ENCODE peak calls at places on chromosomes 1 and 21, in nine cellular contexts. One of them, this sample, is unnamed.

GRCh38 chr21:38843806-38844479 is 38.2 kb downstream of the ETS2 start:
- DNase-seq in transverse colon: no peak
- DNase-seq in naive thymus-derived CD4-positive, alpha-beta T cell: no peak
- DNase-seq in IMR-90: peak
- DNase-seq in heart left ventricle: no peak
- DNase-seq in CD4-positive, alpha-beta T cell: no peak
- DNase-seq in aorta: no peak
- DNase-seq in prostate gland: no peak
- DNase-seq in substantia nigra: no peak
- DNase-seq in this sample: no peak

GRCh38 chr1:228818928-228819632 is 83.8 kb downstream of the RHOU start:
- DNase-seq in heart left ventricle: no peak
- DNase-seq in substantia nigra: no peak
- DNase-seq in CD4-positive, alpha-beta T cell: no peak
- DNase-seq in transverse colon: no peak
- DNase-seq in IMR-90: no peak
- DNase-seq in aorta: no peak
- DNase-seq in naive thymus-derived CD4-positive, alpha-beta T cell: no peak
- DNase-seq in prostate gland: no peak
- DNase-seq in this sample: no peak

GRCh38 chr1:198950036-198950435 is 311.2 kb downstream of the PTPRC start:
- DNase-seq in transverse colon: no peak
- DNase-seq in naive thymus-derived CD4-positive, alpha-beta T cell: no peak
- DNase-seq in aorta: no peak
- DNase-seq in heart left ventricle: no peak
- DNase-seq in substantia nigra: no peak
- DNase-seq in CD4-positive, alpha-beta T cell: no peak
- DNase-seq in IMR-90: no peak
- DNase-seq in prostate gland: no peak
- DNase-seq in this sample: no peak

GRCh38 chr1:147565189-147565980 is 24.1 kb downstream of the BCL9 start:
- DNase-seq in CD4-positive, alpha-beta T cell: no peak
- DNase-seq in transverse colon: no peak
- DNase-seq in IMR-90: no peak
- DNase-seq in aorta: no peak
- DNase-seq in substantia nigra: no peak
- DNase-seq in heart left ventricle: no peak
- DNase-seq in prostate gland: no peak
- DNase-seq in naive thymus-derived CD4-positive, alpha-beta T cell: no peak
- DNase-seq in this sample: no peak

GRCh38 chr1:11804666-11805453 is 904 bp downstream of the MTHFR start:
- DNase-seq in prostate gland: peak
- DNase-seq in substantia nigra: no peak
- DNase-seq in transverse colon: peak
- DNase-seq in heart left ventricle: peak
- DNase-seq in aorta: no peak
- DNase-seq in naive thymus-derived CD4-positive, alpha-beta T cell: peak
- DNase-seq in IMR-90: peak
- DNase-seq in CD4-positive, alpha-beta T cell: no peak
- DNase-seq in this sample: peak

GRCh38 chr1:113783254-113784103 is 24.2 kb upstream of the PHTF1 start:
- DNase-seq in IMR-90: peak
- DNase-seq in aorta: peak
- DNase-seq in CD4-positive, alpha-beta T cell: no peak
- DNase-seq in substantia nigra: peak
- DNase-seq in transverse colon: peak
- DNase-seq in prostate gland: no peak
- DNase-seq in heart left ventricle: peak
- DNase-seq in naive thymus-derived CD4-positive, alpha-beta T cell: peak
- DNase-seq in this sample: no peak

GRCh38 chr21:31444061-31444460 is 100.0 kb upstream of the TIAM1 start:
- DNase-seq in naive thymus-derived CD4-positive, alpha-beta T cell: no peak
- DNase-seq in CD4-positive, alpha-beta T cell: no peak
- DNase-seq in prostate gland: no peak
- DNase-seq in aorta: peak
- DNase-seq in transverse colon: no peak
- DNase-seq in heart left ventricle: peak
- DNase-seq in IMR-90: peak
- DNase-seq in substantia nigra: no peak
- DNase-seq in this sample: peak

GRCh38 chr1:246947255-246947654 is 15.5 kb upstream of the AHCTF1 start:
- DNase-seq in prostate gland: peak
- DNase-seq in transverse colon: peak
- DNase-seq in substantia nigra: peak
- DNase-seq in IMR-90: peak
- DNase-seq in aorta: peak
- DNase-seq in heart left ventricle: peak
- DNase-seq in naive thymus-derived CD4-positive, alpha-beta T cell: no peak
- DNase-seq in CD4-positive, alpha-beta T cell: no peak
- DNase-seq in this sample: no peak

GRCh38 chr1:211324992-211325775 is 1.4 kb upstream of the TRAF5 start:
- DNase-seq in aorta: no peak
- DNase-seq in substantia nigra: no peak
- DNase-seq in heart left ventricle: no peak
- DNase-seq in prostate gland: no peak
- DNase-seq in transverse colon: no peak
- DNase-seq in IMR-90: no peak
- DNase-seq in CD4-positive, alpha-beta T cell: no peak
- DNase-seq in naive thymus-derived CD4-positive, alpha-beta T cell: no peak
- DNase-seq in this sample: no peak

GRCh38 chr1:65422241-65423203 is 2.1 kb downstream of the LEPR start:
- DNase-seq in IMR-90: peak
- DNase-seq in substantia nigra: no peak
- DNase-seq in aorta: no peak
- DNase-seq in transverse colon: no peak
- DNase-seq in prostate gland: no peak
- DNase-seq in heart left ventricle: no peak
- DNase-seq in CD4-positive, alpha-beta T cell: no peak
- DNase-seq in naive thymus-derived CD4-positive, alpha-beta T cell: no peak
- DNase-seq in this sample: no peak

GRCh38 chr1:231463541-231463940 is 41.5 kb upstream of the EGLN1 start:
- DNase-seq in CD4-positive, alpha-beta T cell: no peak
- DNase-seq in prostate gland: no peak
- DNase-seq in IMR-90: no peak
- DNase-seq in aorta: no peak
- DNase-seq in heart left ventricle: no peak
- DNase-seq in naive thymus-derived CD4-positive, alpha-beta T cell: no peak
- DNase-seq in substantia nigra: no peak
- DNase-seq in transverse colon: no peak
- DNase-seq in this sample: no peak

GRCh38 chr1:231465051-231465450 is 43.0 kb upstream of the EGLN1 start:
- DNase-seq in heart left ventricle: no peak
- DNase-seq in aorta: no peak
- DNase-seq in substantia nigra: no peak
- DNase-seq in naive thymus-derived CD4-positive, alpha-beta T cell: no peak
- DNase-seq in prostate gland: no peak
- DNase-seq in transverse colon: no peak
- DNase-seq in IMR-90: no peak
- DNase-seq in CD4-positive, alpha-beta T cell: no peak
- DNase-seq in this sample: no peak

DNA sequence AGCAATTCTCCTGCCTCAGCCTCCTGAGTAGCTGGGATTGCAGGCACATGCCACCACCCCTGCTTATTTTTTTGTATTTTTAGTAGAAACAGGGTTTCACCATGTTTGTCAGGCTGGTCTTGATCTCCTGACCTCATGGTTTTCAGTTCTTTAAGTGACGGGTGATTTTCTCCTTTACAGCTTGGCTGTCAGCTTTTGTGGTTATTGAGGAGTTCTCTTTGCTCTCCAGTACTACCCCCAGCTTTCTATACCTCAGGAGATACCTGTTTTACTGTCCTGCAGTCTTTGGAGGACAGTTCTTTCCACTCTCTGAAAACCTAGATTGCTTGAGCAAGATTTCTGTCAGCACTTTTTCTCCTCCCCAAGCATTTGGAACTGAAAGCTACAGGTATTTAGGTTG is 45.9 kb upstream of the EGLN1 start:
- DNase-seq in IMR-90: no peak
- DNase-seq in heart left ventricle: no peak
- DNase-seq in aorta: no peak
- DNase-seq in naive thymus-derived CD4-positive, alpha-beta T cell: no peak
- DNase-seq in prostate gland: no peak
- DNase-seq in transverse colon: no peak
- DNase-seq in substantia nigra: no peak
- DNase-seq in CD4-positive, alpha-beta T cell: no peak
- DNase-seq in this sample: no peak
- H3K27ac ChIP-seq in IMR-90: no peak
- H3K27ac ChIP-seq in heart left ventricle: no peak
- H3K27ac ChIP-seq in aorta: no peak
- H3K27ac ChIP-seq in naive thymus-derived CD4-positive, alpha-beta T cell: no peak
- H3K27ac ChIP-seq in prostate gland: no peak
- H3K27ac ChIP-seq in transverse colon: no peak
- H3K27ac ChIP-seq in substantia nigra: peak
- H3K27ac ChIP-seq in CD4-positive, alpha-beta T cell: no peak
- H3K27ac ChIP-seq in this sample: no peak

GRCh38 chr1:56397409-56397808 is 182.0 kb downstream of the PLPP3 start:
- DNase-seq in CD4-positive, alpha-beta T cell: no peak
- DNase-seq in naive thymus-derived CD4-positive, alpha-beta T cell: no peak
- DNase-seq in substantia nigra: no peak
- DNase-seq in prostate gland: no peak
- DNase-seq in aorta: no peak
- DNase-seq in transverse colon: no peak
- DNase-seq in IMR-90: no peak
- DNase-seq in heart left ventricle: no peak
- DNase-seq in this sample: no peak

GRCh38 chr1:56396524-56397067 is 182.8 kb downstream of the PLPP3 start:
- DNase-seq in CD4-positive, alpha-beta T cell: no peak
- DNase-seq in prostate gland: no peak
- DNase-seq in naive thymus-derived CD4-positive, alpha-beta T cell: no peak
- DNase-seq in aorta: no peak
- DNase-seq in substantia nigra: no peak
- DNase-seq in IMR-90: no peak
- DNase-seq in heart left ventricle: peak
- DNase-seq in transverse colon: no peak
- DNase-seq in this sample: no peak

GRCh38 chr1:56399326-56400292 is 179.8 kb downstream of the PLPP3 start:
- DNase-seq in IMR-90: no peak
- DNase-seq in transverse colon: no peak
- DNase-seq in heart left ventricle: no peak
- DNase-seq in substantia nigra: no peak
- DNase-seq in aorta: no peak
- DNase-seq in naive thymus-derived CD4-positive, alpha-beta T cell: no peak
- DNase-seq in CD4-positive, alpha-beta T cell: no peak
- DNase-seq in prostate gland: no peak
- DNase-seq in this sample: no peak

GRCh38 chr1:56400526-56400925 is 178.8 kb downstream of the PLPP3 start:
- DNase-seq in aorta: no peak
- DNase-seq in substantia nigra: no peak
- DNase-seq in transverse colon: no peak
- DNase-seq in IMR-90: no peak
- DNase-seq in CD4-positive, alpha-beta T cell: no peak
- DNase-seq in heart left ventricle: no peak
- DNase-seq in naive thymus-derived CD4-positive, alpha-beta T cell: no peak
- DNase-seq in prostate gland: no peak
- DNase-seq in this sample: no peak

DNA sequence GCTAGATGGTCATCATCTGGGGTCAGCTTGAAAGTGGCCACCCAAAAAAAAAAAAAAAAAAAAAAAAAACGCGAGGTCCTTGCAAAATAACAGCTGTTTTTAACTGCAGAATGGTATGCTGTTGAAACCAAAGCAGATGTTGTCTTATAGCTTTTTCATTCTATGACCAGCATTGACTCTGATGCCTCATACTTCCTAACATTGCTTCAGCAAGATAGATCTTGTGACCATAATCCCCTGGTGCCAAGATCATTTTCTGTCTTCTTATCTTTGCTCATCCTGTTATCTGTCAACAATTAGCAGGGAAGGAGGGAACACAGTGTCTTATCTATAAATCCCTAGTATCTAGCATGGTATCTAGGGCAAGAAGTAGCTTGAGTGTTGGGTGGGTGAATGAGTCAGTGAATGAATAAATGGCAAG is 181.5 kb downstream of the PLPP3 start:
- DNase-seq in aorta: no peak
- DNase-seq in substantia nigra: no peak
- DNase-seq in IMR-90: peak
- DNase-seq in prostate gland: peak
- DNase-seq in heart left ventricle: no peak
- DNase-seq in transverse colon: no peak
- DNase-seq in CD4-positive, alpha-beta T cell: no peak
- DNase-seq in naive thymus-derived CD4-positive, alpha-beta T cell: no peak
- DNase-seq in this sample: no peak
- H3K27ac ChIP-seq in aorta: no peak
- H3K27ac ChIP-seq in substantia nigra: no peak
- H3K27ac ChIP-seq in IMR-90: no peak
- H3K27ac ChIP-seq in prostate gland: no peak
- H3K27ac ChIP-seq in heart left ventricle: no peak
- H3K27ac ChIP-seq in transverse colon: no peak
- H3K27ac ChIP-seq in CD4-positive, alpha-beta T cell: no peak
- H3K27ac ChIP-seq in naive thymus-derived CD4-positive, alpha-beta T cell: no peak
- H3K27ac ChIP-seq in this sample: no peak

DNA sequence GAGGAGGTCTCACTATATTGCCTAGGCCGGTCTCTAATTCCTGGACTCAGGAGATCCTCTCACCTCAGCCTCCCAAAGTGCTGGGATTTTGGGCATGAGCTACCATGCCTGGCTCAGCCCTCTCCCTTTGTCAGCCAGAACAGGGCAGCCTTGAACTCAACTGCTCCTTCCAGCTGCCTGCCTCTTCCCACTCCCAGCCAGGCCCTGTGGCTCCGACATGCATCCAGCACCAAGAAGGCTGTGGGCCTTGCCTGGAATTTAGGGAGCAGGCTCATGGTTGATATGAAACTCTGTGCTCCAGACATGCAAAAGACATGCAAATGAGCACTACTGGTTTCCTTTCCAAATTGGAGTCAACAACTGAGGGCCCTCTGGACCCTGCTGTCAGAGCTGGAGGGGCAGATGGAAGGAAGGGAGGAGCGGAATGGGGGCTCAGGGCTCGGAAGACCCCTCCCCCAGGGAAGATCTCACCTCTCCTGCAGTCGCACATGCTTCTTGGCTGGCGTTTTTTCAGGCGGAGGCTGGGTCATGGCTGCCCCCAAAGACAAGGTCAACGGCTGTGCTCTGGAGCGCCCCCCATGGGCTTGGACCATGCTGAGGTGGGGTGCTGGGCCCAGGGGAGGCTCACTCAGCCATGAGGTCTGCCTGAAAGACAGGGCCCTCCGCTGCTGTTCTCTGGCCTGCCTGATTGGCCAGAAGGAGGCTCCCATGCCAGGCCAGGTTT is 1.4 kb downstream of the PTPN7 start:
- DNase-seq in transverse colon: no peak
- DNase-seq in IMR-90: no peak
- DNase-seq in prostate gland: no peak
- DNase-seq in CD4-positive, alpha-beta T cell: no peak
- DNase-seq in naive thymus-derived CD4-positive, alpha-beta T cell: no peak
- DNase-seq in aorta: no peak
- DNase-seq in heart left ventricle: no peak
- DNase-seq in substantia nigra: no peak
- DNase-seq in this sample: no peak
- H3K27ac ChIP-seq in transverse colon: peak
- H3K27ac ChIP-seq in IMR-90: no peak
- H3K27ac ChIP-seq in prostate gland: no peak
- H3K27ac ChIP-seq in CD4-positive, alpha-beta T cell: peak
- H3K27ac ChIP-seq in naive thymus-derived CD4-positive, alpha-beta T cell: peak
- H3K27ac ChIP-seq in aorta: no peak
- H3K27ac ChIP-seq in heart left ventricle: no peak
- H3K27ac ChIP-seq in substantia nigra: no peak
- H3K27ac ChIP-seq in this sample: peak

GRCh38 chr1:159040893-159041724 is 31.4 kb downstream of the IFI16 start:
- DNase-seq in heart left ventricle: no peak
- DNase-seq in aorta: no peak
- DNase-seq in IMR-90: no peak
- DNase-seq in prostate gland: no peak
- DNase-seq in naive thymus-derived CD4-positive, alpha-beta T cell: no peak
- DNase-seq in CD4-positive, alpha-beta T cell: no peak
- DNase-seq in transverse colon: no peak
- DNase-seq in substantia nigra: no peak
- DNase-seq in this sample: no peak

GRCh38 chr1:159040206-159040605 is 30.5 kb downstream of the IFI16 start:
- DNase-seq in transverse colon: no peak
- DNase-seq in heart left ventricle: no peak
- DNase-seq in prostate gland: no peak
- DNase-seq in substantia nigra: no peak
- DNase-seq in CD4-positive, alpha-beta T cell: no peak
- DNase-seq in IMR-90: peak
- DNase-seq in naive thymus-derived CD4-positive, alpha-beta T cell: no peak
- DNase-seq in aorta: no peak
- DNase-seq in this sample: no peak
- H3K27ac ChIP-seq in transverse colon: no peak
- H3K27ac ChIP-seq in heart left ventricle: no peak
- H3K27ac ChIP-seq in prostate gland: no peak
- H3K27ac ChIP-seq in substantia nigra: no peak
- H3K27ac ChIP-seq in CD4-positive, alpha-beta T cell: no peak
- H3K27ac ChIP-seq in IMR-90: no peak
- H3K27ac ChIP-seq in naive thymus-derived CD4-positive, alpha-beta T cell: no peak
- H3K27ac ChIP-seq in aorta: no peak
- H3K27ac ChIP-seq in this sample: no peak